ENCODE peak calls at places on chromosomes 13 and 19, in ten cellular contexts. Z is IMR-90, V is sigmoid colon, J is suprapubic skin, O is gastrocnemius medialis, C is lower leg skin, E is breast epithelium, X is tibial nerve, D is body of pancreas, A is A549. Y is an unnamed sample.

GRCh38 chr19:19324059-19324755 is 3.6 kb downstream of the MAU2 start:
- DNase-seq in Z (no peak), V (no peak), J (no peak), O (no peak), C (no peak), E (no peak), X (no peak), D (no peak), A (no peak), Y (no peak)

GRCh38 chr13:28338202-28338601 is 156.7 kb downstream of the FLT1 start:
- DNase-seq in Z (no peak), V (no peak), J (no peak), O (no peak), C (no peak), E (no peak), X (no peak), D (no peak), A (no peak), Y (no peak)

GRCh38 chr13:76735641-76736040 is 150.6 kb downstream of the KCTD12 start:
- DNase-seq in Z (no peak), V (no peak), J (no peak), O (no peak), C (no peak), E (no peak), X (no peak), D (no peak), A (no peak), Y (no peak)

GRCh38 chr19:19201697-19202630 is 1.2 kb downstream of the NR2C2AP start:
- DNase-seq in Z (no peak), V (no peak), J (peak), O (no peak), C (no peak), E (no peak), X (no peak), D (no peak), A (no peak), Y (no peak)

GRCh38 chr19:10105241-10106099 is 692 bp upstream of the PPAN start:
- DNase-seq in Z (no peak), V (no peak), J (no peak), O (no peak), C (no peak), E (no peak), X (no peak), D (no peak), A (no peak), Y (no peak)

GRCh38 chr13:40799508-40799907 is 10.1 kb downstream of the SLC25A15 start:
- DNase-seq in Z (no peak), V (no peak), J (no peak), O (no peak), C (no peak), E (no peak), X (no peak), D (no peak), A (no peak), Y (no peak)

GRCh38 chr19:6697291-6697690 is 23.2 kb downstream of the C3 start:
- DNase-seq in Z (no peak), V (no peak), J (no peak), O (no peak), C (no peak), E (no peak), X (no peak), D (no peak), A (no peak), Y (no peak)

GRCh38 chr13:54592201-54592600 is 1563.6 kb downstream of the OLFM4 start:
- DNase-seq in Z (no peak), V (no peak), J (no peak), O (no peak), C (no peak), E (no peak), X (no peak), D (no peak), A (no peak), Y (no peak)

GRCh38 chr13:75489502-75490263 is 7.7 kb upstream of the TBC1D4 start:
- DNase-seq in Z (peak), V (no peak), J (no peak), O (no peak), C (no peak), E (no peak), X (no peak), D (no peak), A (peak), Y (no peak)

GRCh38 chr13:48412881-48413351 is at the start of gene LPAR6:
- DNase-seq in Z (peak), V (no peak), J (no peak), O (no peak), C (no peak), E (no peak), X (no peak), D (no peak), A (peak), Y (no peak)
- TF ChIP-seq POLR2A in Z (no peak), V (peak), J (no peak), O (peak), C (no peak), E (peak), X (peak), D (peak), A (no peak), Y (no peak)

GRCh38 chr13:50713849-50714248 is 129.6 kb downstream of the DLEU7 start:
- DNase-seq in Z (peak), V (no peak), J (no peak), O (no peak), C (no peak), E (no peak), X (no peak), D (no peak), A (no peak), Y (peak)
- TF ChIP-seq POLR2A in Z (no peak), V (no peak), J (no peak), O (no peak), C (no peak), E (no peak), X (no peak), D (peak), A (no peak), Y (no peak)

DNA sequence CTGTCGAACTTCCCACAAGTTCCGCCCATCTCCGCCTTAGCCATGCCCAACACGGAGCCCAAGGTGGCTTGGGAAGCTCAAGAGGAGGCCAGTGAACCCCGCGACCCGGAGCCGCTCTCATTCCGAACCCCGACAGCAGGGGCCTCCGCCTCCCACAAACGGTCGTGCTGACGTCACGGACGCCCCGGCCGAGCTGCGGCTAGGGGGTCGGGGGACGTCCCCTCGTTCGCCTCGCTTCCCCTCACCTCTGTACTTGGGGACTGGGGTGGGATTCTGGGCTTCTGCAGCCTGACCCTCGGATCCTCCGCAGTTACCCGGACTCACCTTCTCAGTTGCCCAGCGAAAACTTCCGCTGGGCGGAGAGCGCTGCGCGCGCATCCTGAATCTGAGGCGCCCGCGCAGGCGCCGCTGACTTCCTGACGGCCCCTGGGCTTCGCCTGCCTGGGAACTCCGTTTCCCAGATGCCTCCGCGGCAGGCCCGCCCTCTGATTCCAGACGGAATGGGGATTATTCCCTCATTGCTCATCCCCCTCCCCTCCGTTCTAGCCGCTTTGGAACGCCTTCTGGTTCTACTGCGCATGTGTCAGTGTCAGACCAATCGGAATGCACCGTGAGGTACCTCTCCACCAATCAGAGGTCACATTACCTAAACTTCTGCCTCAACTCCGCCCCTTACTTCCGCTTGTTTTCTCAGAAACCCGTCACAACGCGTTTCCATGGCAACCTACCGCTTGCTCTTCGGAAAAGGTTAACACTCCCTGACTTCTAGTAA is at the start of gene VRK3:
- DNase-seq in Z (peak), V (peak), J (peak), O (peak), C (peak), E (peak), X (peak), D (peak), A (peak), Y (peak)
- TF ChIP-seq POLR2A in Z (peak), V (peak), J (no peak), O (peak), C (no peak), E (peak), X (peak), D (peak), A (peak), Y (peak)

GRCh38 chr19:3670258-3670795 is 29.9 kb downstream of the PIP5K1C start:
- DNase-seq in Z (peak), V (peak), J (peak), O (peak), C (peak), E (peak), X (peak), D (peak), A (peak), Y (no peak)
- TF ChIP-seq POLR2A in Z (peak), V (peak), J (no peak), O (peak), C (no peak), E (peak), X (peak), D (no peak), A (no peak), Y (no peak)

GRCh38 chr19:45876411-45877197 is 9.3 kb downstream of the IRF2BP1 start:
- DNase-seq in Z (peak), V (peak), J (no peak), O (no peak), C (no peak), E (peak), X (no peak), D (peak), A (no peak), Y (no peak)
- TF ChIP-seq POLR2A in Z (no peak), V (no peak), J (no peak), O (no peak), C (no peak), E (no peak), X (no peak), D (peak), A (no peak), Y (no peak)

DNA sequence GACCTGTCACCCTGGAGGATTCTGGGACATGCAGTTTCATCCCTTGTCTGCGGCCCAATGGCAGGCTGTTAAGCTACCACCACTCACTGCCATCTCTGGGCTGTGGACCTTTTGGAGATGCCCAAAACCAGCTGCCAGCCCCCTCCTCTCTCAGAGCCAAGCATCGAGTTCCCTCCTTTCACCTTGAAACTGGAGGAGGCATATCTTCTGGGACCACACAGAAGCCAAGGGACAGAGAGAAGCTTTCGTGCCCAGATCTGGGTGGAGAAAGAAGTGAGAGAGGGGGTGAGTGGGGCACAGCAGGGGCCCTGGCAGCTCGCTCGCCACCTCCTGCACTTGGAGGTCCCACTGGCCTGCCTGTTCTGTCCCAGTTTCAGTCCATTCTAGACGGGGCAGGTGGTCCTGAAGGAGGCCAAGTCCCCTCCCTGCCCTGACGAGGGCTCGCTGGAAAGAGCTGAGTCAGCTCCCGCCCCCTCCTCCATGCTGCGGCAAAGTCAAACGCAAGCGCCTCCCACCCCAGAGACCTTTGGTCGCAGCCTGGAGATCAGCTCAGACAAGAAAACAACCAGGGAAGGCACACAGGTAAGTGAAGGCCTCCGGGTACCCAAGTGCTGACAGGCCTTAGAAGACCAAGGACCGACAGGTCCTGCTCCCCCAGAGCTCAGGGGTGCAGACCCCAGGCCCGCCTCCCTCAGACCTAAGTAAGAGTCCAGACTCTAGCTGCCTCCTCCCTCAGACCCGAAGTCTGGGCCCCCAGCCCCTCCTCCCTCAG is 3.8 kb downstream of the BCAT2 start:
- DNase-seq in Z (peak), V (no peak), J (no peak), O (peak), C (no peak), E (no peak), X (no peak), D (peak), A (peak), Y (no peak)
- TF ChIP-seq POLR2A in Z (no peak), V (no peak), J (no peak), O (no peak), C (no peak), E (no peak), X (no peak), D (peak), A (no peak), Y (no peak)

GRCh38 chr19:5669212-5669611 is 11.1 kb downstream of the MICOS13 start:
- DNase-seq in Z (no peak), V (no peak), J (no peak), O (no peak), C (no peak), E (no peak), X (no peak), D (no peak), A (no peak), Y (no peak)
- TF ChIP-seq POLR2A in Z (no peak), V (no peak), J (no peak), O (no peak), C (no peak), E (no peak), X (no peak), D (no peak), A (no peak), Y (no peak)

GRCh38 chr19:47499863-47500830 is 14.7 kb downstream of the NAPA start:
- DNase-seq in Z (no peak), V (no peak), J (no peak), O (no peak), C (no peak), E (peak), X (no peak), D (no peak), A (no peak), Y (no peak)
- TF ChIP-seq POLR2A in Z (no peak), V (no peak), J (no peak), O (no peak), C (no peak), E (no peak), X (no peak), D (no peak), A (no peak), Y (no peak)

GRCh38 chr13:93889430-93889829 is 590.1 kb downstream of the DCT start:
- DNase-seq in Z (no peak), V (no peak), J (no peak), O (no peak), C (no peak), E (no peak), X (no peak), D (no peak), A (no peak), Y (no peak)
- TF ChIP-seq POLR2A in Z (no peak), V (no peak), J (no peak), O (no peak), C (no peak), E (no peak), X (no peak), D (no peak), A (no peak), Y (no peak)

DNA sequence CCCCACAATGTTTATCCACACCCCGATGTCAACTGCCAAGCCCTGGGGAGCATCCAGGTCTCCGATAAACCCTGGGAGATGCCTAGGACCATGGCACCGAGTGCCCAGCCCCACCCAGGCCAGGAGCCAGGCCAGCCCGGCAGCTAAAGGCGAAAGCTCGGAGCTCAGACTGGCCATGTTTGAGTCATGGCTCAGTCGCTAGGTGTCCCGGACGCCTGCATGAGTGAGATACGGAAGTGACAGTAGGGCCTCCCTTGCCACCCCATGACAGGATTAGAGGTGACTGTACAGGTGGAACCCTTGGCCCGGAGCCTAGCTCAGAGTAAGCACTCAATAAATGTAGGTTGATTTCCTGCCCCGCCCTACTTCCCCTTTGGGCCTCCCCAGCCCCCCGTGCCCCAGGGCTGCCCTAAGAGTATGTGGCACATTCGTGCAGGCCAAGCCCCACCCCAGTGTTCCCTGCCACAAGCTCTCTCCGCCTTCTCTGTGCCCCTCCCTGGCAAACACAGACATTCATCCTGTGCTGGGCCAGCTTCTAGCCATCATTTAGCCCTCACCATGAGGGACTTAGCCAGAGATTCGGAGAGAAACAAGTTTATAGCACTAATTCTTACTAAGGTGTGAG is 5.8 kb upstream of the TPM4 start:
- DNase-seq in Z (no peak), V (peak), J (peak), O (no peak), C (peak), E (peak), X (no peak), D (peak), A (peak), Y (peak)
- TF ChIP-seq POLR2A in Z (no peak), V (no peak), J (no peak), O (no peak), C (no peak), E (peak), X (no peak), D (no peak), A (no peak), Y (no peak)